ENCODE peak calls at places on chromosomes 1 and 21, in ten cellular contexts. U is hippocampal formation; Q is GM13976; D is NCI-H2029; R is transverse colon; J is GDM1; V is IMR-90; K is head of caudate nucleus; Z is cardiac fibroblast; L is naive thymus-derived CD8-positive, alpha-beta T cell. F is an unnamed sample.

GRCh38 chr21:31351973-31352372 is 7.9 kb upstream of the TIAM1 start:
- DNase-seq in U (no peak), D (no peak), Z (peak), L (no peak), V (no peak), R (no peak), J (no peak), Q (no peak), K (no peak), F (no peak)

GRCh38 chr1:186682721-186683120 is 2.5 kb upstream of the PTGS2 start:
- DNase-seq in K (no peak), Z (peak), U (no peak), Q (no peak), D (no peak), R (no peak), V (peak), L (no peak), J (no peak), F (peak)

GRCh38 chr1:218164111-218164929 is 120.8 kb upstream of the RRP15 start:
- DNase-seq in L (no peak), D (no peak), U (no peak), V (peak), K (no peak), R (peak), Z (peak), J (no peak), Q (peak), F (no peak)

GRCh38 chr1:67166196-67166595 is at the start of gene IL23R:
- DNase-seq in L (no peak), R (no peak), V (no peak), J (no peak), D (peak), K (no peak), U (no peak), Q (peak), Z (no peak), F (no peak)

GRCh38 chr1:58620259-58620658 is 43.2 kb upstream of the TACSTD2 start:
- DNase-seq in Q (no peak), K (no peak), D (peak), J (no peak), U (no peak), V (no peak), R (peak), L (no peak), Z (no peak), F (no peak)

GRCh38 chr1:168092566-168093355 is 44.0 kb downstream of the GPR161 start:
- DNase-seq in L (no peak), R (no peak), U (no peak), Q (no peak), J (no peak), K (no peak), V (no peak), D (no peak), Z (peak), F (no peak)

GRCh38 chr1:7372477-7373120 is 398.5 kb upstream of the VAMP3 start:
- DNase-seq in Q (no peak), U (no peak), Z (no peak), L (no peak), R (no peak), D (peak), V (no peak), K (no peak), J (no peak), F (no peak)

GRCh38 chr1:65066766-65067490 is 81.1 kb upstream of the AK4 start:
- DNase-seq in Q (peak), R (peak), Z (peak), K (peak), D (peak), L (peak), U (peak), J (peak), V (peak), F (peak)

GRCh38 chr1:236545621-236546169 is 21.9 kb downstream of the LGALS8 start:
- DNase-seq in U (no peak), Z (no peak), L (no peak), D (no peak), J (no peak), Q (no peak), R (no peak), V (no peak), K (no peak), F (no peak)

GRCh38 chr1:5751833-5752714 is 240.2 kb downstream of the NPHP4 start:
- DNase-seq in U (no peak), J (no peak), Q (no peak), Z (no peak), R (no peak), D (no peak), V (no peak), K (no peak), L (no peak), F (no peak)

GRCh38 chr1:13808729-13809131 is 108.7 kb downstream of the PRDM2 start:
- DNase-seq in Z (peak), Q (no peak), J (no peak), K (no peak), R (no peak), U (no peak), L (no peak), D (peak), V (peak), F (no peak)

GRCh38 chr1:179169616-179170467 is 59.6 kb downstream of the ABL2 start:
- DNase-seq in Z (peak), U (no peak), K (no peak), J (no peak), D (no peak), R (no peak), Q (no peak), V (peak), L (no peak), F (no peak)

GRCh38 chr1:178230881-178231409 is 137.0 kb downstream of the RASAL2 start:
- DNase-seq in J (no peak), R (no peak), Q (no peak), V (no peak), Z (no peak), L (no peak), K (no peak), U (no peak), D (no peak), F (no peak)

GRCh38 chr1:114078116-114078515 is 75.6 kb downstream of the SYT6 start:
- DNase-seq in J (no peak), K (no peak), U (no peak), L (no peak), Q (no peak), V (no peak), Z (no peak), R (no peak), D (no peak), F (no peak)

GRCh38 chr1:203945030-203945429 is 83.6 kb downstream of the SNRPE start:
- DNase-seq in Q (no peak), V (no peak), J (no peak), Z (no peak), D (no peak), L (no peak), U (no peak), K (no peak), R (no peak), F (no peak)

GRCh38 chr1:11730429-11730861 is 5.5 kb upstream of the AGTRAP start:
- DNase-seq in Z (peak), J (peak), L (no peak), R (peak), V (peak), Q (no peak), K (no peak), U (no peak), D (peak), F (peak)

GRCh38 chr1:81174811-81175476 is 625.8 kb upstream of the ADGRL2 start:
- DNase-seq in U (no peak), K (no peak), R (no peak), Q (no peak), J (no peak), L (no peak), V (peak), D (no peak), Z (peak), F (no peak)

GRCh38 chr1:87404306-87404705 is 75.6 kb downstream of the LMO4 start:
- DNase-seq in K (no peak), J (no peak), U (no peak), Z (no peak), L (no peak), R (no peak), Q (no peak), D (no peak), V (no peak), F (no peak)

GRCh38 chr1:4660917-4661594 is 6.6 kb downstream of the AJAP1 start:
- DNase-seq in D (no peak), Q (no peak), U (no peak), K (no peak), V (no peak), Z (no peak), L (no peak), R (no peak), J (no peak), F (no peak)

GRCh38 chr1:245855846-245856730 is 651.0 kb downstream of the SMYD3 start:
- DNase-seq in Q (no peak), R (no peak), L (no peak), J (no peak), V (peak), Z (no peak), K (no peak), U (no peak), D (no peak), F (no peak)

GRCh38 chr1:202349263-202349928 is 897 bp downstream of the PPP1R12B start:
- DNase-seq in L (no peak), R (peak), D (no peak), K (no peak), Z (peak), V (peak), J (no peak), Q (peak), U (no peak), F (peak)

GRCh38 chr1:15252547-15252835 is 5.5 kb downstream of the FHAD1 start:
- DNase-seq in L (no peak), V (no peak), Z (no peak), D (no peak), U (no peak), R (no peak), J (no peak), K (no peak), Q (peak), F (no peak)

GRCh38 chr1:245304698-245305097 is 149.9 kb downstream of the KIF26B start:
- DNase-seq in U (no peak), V (no peak), J (no peak), L (no peak), D (no peak), R (no peak), Q (no peak), K (no peak), Z (peak), F (no peak)

GRCh38 chr1:5779608-5780323 is 212.5 kb downstream of the NPHP4 start:
- DNase-seq in R (no peak), V (no peak), U (no peak), J (no peak), D (no peak), K (no peak), Z (no peak), L (no peak), Q (no peak), F (no peak)

GRCh38 chr1:19372136-19372514 is 60.0 kb downstream of the SLC66A1 start:
- DNase-seq in K (no peak), L (no peak), J (no peak), R (no peak), Q (no peak), V (no peak), U (no peak), Z (no peak), D (no peak), F (no peak)

F was measured in pons.